ENCODE peak calls at places on chromosomes 13 and 19, in five cellular contexts. C is heart left ventricle, J is transverse colon, V is tibial nerve, I is adrenal gland. R is an unnamed sample.

GRCh38 chr19:39832341-39833083 is 1.4 kb downstream of the DYRK1B start:
- DNase-seq in I (no peak), C (no peak), J (no peak), V (no peak), R (no peak)

GRCh38 chr13:27820524-27821482 is 28.5 kb downstream of the GSX1 start:
- DNase-seq in V (no peak), I (no peak), C (no peak), J (no peak), R (no peak)

GRCh38 chr19:604355-604754 is 14.7 kb downstream of the HCN2 start:
- DNase-seq in I (no peak), J (no peak), V (no peak), C (no peak), R (no peak)

GRCh38 chr19:42268142-42268703 is 829 bp upstream of the CIC start:
- DNase-seq in J (peak; percentile 99), I (peak; percentile 100), V (peak; percentile 99), C (peak; percentile 100), R (peak; percentile 100)

GRCh38 chr13:38970380-38971051 is 20.1 kb downstream of the STOML3 start:
- DNase-seq in V (no peak), C (no peak), I (no peak), J (no peak), R (no peak)

GRCh38 chr13:49357694-49358093 is 86.2 kb downstream of the CAB39L start:
- DNase-seq in C (no peak), I (no peak), J (no peak), V (no peak), R (no peak)

GRCh38 chr19:39412867-39413268 is 399 bp downstream of the PLEKHG2 start:
- DNase-seq in J (no peak), I (no peak), V (no peak), C (no peak), R (peak; percentile 95)

GRCh38 chr13:110524484-110525254 is 36.9 kb downstream of the RAB20 start:
- DNase-seq in C (peak; percentile 85), V (no peak), I (peak; percentile 65), J (peak; percentile 88), R (no peak)

GRCh38 chr19:7471696-7472620 is 16.9 kb downstream of the PEX11G start:
- DNase-seq in J (no peak), C (no peak), V (no peak), I (no peak), R (no peak)

GRCh38 chr13:111363591-111363990 is 43.1 kb downstream of the TEX29 start:
- DNase-seq in V (no peak), J (no peak), C (no peak), I (no peak), R (peak; percentile 58)

GRCh38 chr13:63167699-63168337 is 1752.2 kb upstream of the PCDH20 start:
- DNase-seq in I (no peak), C (no peak), J (no peak), V (no peak), R (no peak)

GRCh38 chr13:77786888-77787287 is 89.4 kb downstream of the SLAIN1 start:
- DNase-seq in J (no peak), V (no peak), C (no peak), I (no peak), R (no peak)

GRCh38 chr19:1087813-1088418 is 7.3 kb downstream of the POLR2E start:
- DNase-seq in C (peak; percentile 60), V (no peak), J (peak; percentile 69), I (peak; percentile 68), R (no peak)

GRCh38 chr13:40922437-40923040 is 96.6 kb downstream of the ELF1 start:
- DNase-seq in J (peak; percentile 61), V (no peak), I (no peak), C (peak; percentile 13), R (no peak)

GRCh38 chr19:18300930-18301717 is 19.7 kb upstream of the JUND start:
- DNase-seq in I (peak; percentile 97), J (peak; percentile 79), C (peak; percentile 86), V (peak; percentile 58), R (no peak)

GRCh38 chr19:3038214-3038613 is 9.1 kb upstream of the TLE2 start:
- DNase-seq in C (no peak), I (no peak), J (no peak), V (no peak), R (no peak)

GRCh38 chr13:110307697-110308376 is 753 bp downstream of the COL4A2 start:
- DNase-seq in J (no peak), I (no peak), V (no peak), C (no peak), R (peak; percentile 87)

GRCh38 chr13:24995225-24995804 is 100.6 kb upstream of the PABPC3 start:
- DNase-seq in C (no peak), I (peak; percentile 73), V (no peak), J (peak; percentile 53), R (no peak)

GRCh38 chr13:36813226-36813625 is 5.8 kb upstream of the RFXAP start:
- DNase-seq in V (no peak), I (no peak), C (no peak), J (no peak), R (no peak)

GRCh38 chr13:111880185-111880584 is 186.8 kb upstream of the SOX1 start:
- DNase-seq in V (no peak), C (no peak), J (no peak), I (no peak), R (peak; percentile 80)

GRCh38 chr13:28408235-28408848 is 86.6 kb downstream of the FLT1 start:
- DNase-seq in C (peak; percentile 84), V (no peak), J (no peak), I (peak; percentile 60), R (no peak)

GRCh38 chr19:31513841-31514240 is 164.6 kb upstream of the TSHZ3 start:
- DNase-seq in I (no peak), C (no peak), J (no peak), V (no peak), R (peak; percentile 46)

GRCh38 chr13:110777251-110777820 is 63.8 kb downstream of the ING1 start:
- DNase-seq in J (no peak), I (no peak), C (no peak), V (no peak), R (no peak)

GRCh38 chr19:5996102-5996501 is 18.2 kb upstream of the RANBP3 start:
- DNase-seq in C (no peak), I (no peak), V (no peak), J (no peak), R (no peak)

GRCh38 chr19:38538793-38539528 is 78.8 kb downstream of the MAP4K1 start:
- DNase-seq in C (no peak), I (no peak), J (no peak), V (no peak), R (no peak)

GRCh38 chr19:3360494-3361383 is 5.6 kb upstream of the NFIC start:
- DNase-seq in I (peak; percentile 76), J (peak; percentile 74), V (peak; percentile 70), C (peak; percentile 86), R (peak; percentile 90)

GRCh38 chr13:35703061-35703460 is 226.6 kb upstream of the MAB21L1 start:
- DNase-seq in I (no peak), C (no peak), J (no peak), V (no peak), R (no peak)

GRCh38 chr13:80979035-80979641 is 638.2 kb upstream of the SPRY2 start:
- DNase-seq in I (peak; percentile 56), C (peak; percentile 25), V (no peak), J (peak; percentile 26), R (no peak)

GRCh38 chr19:40442328-40443130 is 1.6 kb downstream of the SERTAD3 start:
- DNase-seq in I (peak; percentile 24), J (peak; percentile 26), C (no peak), V (no peak), R (peak; percentile 91)

GRCh38 chr13:110212529-110212928 is 94.4 kb downstream of the COL4A1 start:
- DNase-seq in C (no peak), V (no peak), J (no peak), I (no peak), R (peak; percentile 67)

GRCh38 chr13:111858571-111858970 is 208.4 kb upstream of the SOX1 start:
- DNase-seq in I (no peak), V (no peak), C (no peak), J (no peak), R (no peak)

GRCh38 chr13:113669871-113670341 is 2.9 kb downstream of the GRK1 start:
- DNase-seq in C (peak; percentile 4), J (peak; percentile 5), V (peak; percentile 12), I (no peak), R (no peak)

GRCh38 chr13:47215741-47216140 is 318.9 kb upstream of the HTR2A start:
- DNase-seq in J (no peak), I (no peak), C (no peak), V (no peak), R (no peak)

DNA sequence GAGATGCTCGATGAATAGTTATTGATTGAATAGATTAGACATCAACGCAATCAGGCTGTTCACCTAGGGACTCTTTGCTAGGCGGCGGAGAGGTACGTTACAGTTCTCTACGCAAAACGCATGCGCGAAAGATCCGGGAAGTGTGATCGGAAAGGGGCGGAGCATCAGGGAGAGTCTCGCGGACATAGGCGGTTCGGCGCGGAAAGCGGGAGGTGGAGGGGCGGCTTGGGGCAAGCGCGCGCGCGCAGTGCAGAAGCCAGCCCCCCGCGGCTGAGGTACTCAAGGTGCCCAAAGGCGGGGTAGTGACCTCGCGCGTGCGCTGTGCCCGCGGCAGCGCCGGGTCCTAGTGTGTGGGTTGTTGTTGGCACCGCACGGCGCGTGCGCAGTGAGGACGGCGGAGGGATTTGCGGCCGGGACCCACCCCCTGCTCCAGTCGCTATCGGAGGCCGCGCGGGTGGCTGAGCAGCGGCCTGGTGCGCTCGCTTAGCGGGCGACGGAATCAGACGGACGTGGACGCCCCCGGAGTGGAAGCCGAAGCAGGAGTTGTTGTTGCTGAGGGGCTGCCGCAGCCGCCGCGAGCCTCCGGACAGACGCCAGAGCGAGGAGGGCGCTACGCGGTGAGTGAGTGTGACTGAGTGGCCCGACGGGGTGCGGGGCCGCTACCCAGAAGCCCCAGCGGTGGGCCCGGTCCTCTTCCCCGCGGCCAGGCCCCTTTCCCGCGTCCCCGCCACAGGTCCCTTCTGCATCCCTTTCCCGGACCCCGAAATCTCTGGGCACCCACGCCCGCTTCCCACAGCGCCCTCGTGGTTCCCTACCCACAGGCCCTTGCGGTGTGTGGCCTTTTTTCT is at the start of gene SNRNP70:
- DNase-seq in V (peak; percentile 97), I (peak; percentile 100), J (peak; percentile 99), C (peak; percentile 99), R (no peak)
- TF ChIP-seq POLR2A in V (peak; percentile 78), I (peak; percentile 87), J (peak; percentile 87), C (no peak), R (peak; percentile 77)

DNA sequence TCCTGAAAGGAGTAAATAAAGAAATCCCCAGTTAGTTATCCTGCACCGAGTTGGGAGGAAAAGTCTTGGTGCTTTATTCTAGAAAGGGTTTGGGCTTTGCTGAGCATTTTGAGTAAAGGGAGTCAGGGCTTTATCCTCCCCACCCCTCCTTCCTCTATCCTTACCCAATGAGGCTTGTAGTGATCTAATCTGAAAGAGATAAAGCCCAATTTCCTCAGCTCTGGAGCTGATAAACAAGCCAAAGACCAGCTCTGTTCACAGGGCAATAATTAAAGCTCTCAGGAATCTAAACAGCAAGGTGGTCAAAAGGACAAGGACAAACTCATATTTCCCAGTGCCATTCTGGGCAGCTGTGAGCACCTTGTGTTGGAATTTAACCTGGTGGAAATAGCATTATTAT is 188.9 kb upstream of the TSC22D1 start:
- DNase-seq in I (peak; percentile 25), J (peak; percentile 27), V (no peak), C (no peak), R (no peak)
- TF ChIP-seq POLR2A in I (no peak), J (peak; percentile 17), V (no peak), C (no peak), R (no peak)

GRCh38 chr19:4539697-4540581 is at the start of gene LRG1:
- DNase-seq in C (no peak), V (no peak), I (peak; percentile 83), J (peak; percentile 88), R (no peak)
- TF ChIP-seq POLR2A in C (no peak), V (no peak), I (no peak), J (peak; percentile 81), R (no peak)

GRCh38 chr19:53999694-54000093 is 8.3 kb downstream of the CACNG6 start:
- DNase-seq in I (no peak), V (no peak), J (no peak), C (no peak), R (no peak)
- TF ChIP-seq POLR2A in I (no peak), V (no peak), J (no peak), C (no peak), R (no peak)

R was measured in vagina.